ENCODE peak calls at places on chromosomes 5 and 9, in six cellular contexts. J, Y, S, B, V and F are unnamed samples.

GRCh38 chr5:123089971-123090640 is 1.1 kb downstream of the PRDM6 start:
- DNase-seq in S (no peak), V (no peak), B (no peak), Y (no peak), J (no peak), F (no peak)

GRCh38 chr9:88258587-88258986 is 120.3 kb upstream of the SPATA31C2 start:
- DNase-seq in J (no peak), S (no peak), V (no peak), Y (no peak), B (no peak), F (no peak)

GRCh38 chr9:89605181-89606048 is 603 bp downstream of the GADD45G start:
- DNase-seq in Y (peak; percentile 68), B (peak; percentile 56), V (peak; percentile 48), J (peak; percentile 46), S (peak; percentile 78), F (no peak)

GRCh38 chr5:119878712-119879111 is 249.4 kb downstream of the FAM170A start:
- DNase-seq in B (no peak), Y (no peak), V (no peak), S (no peak), J (no peak), F (no peak)

GRCh38 chr5:113161806-113162205 is 185.2 kb downstream of the DCP2 start:
- DNase-seq in Y (no peak), B (no peak), S (no peak), J (no peak), V (peak; percentile 40), F (no peak)

GRCh38 chr9:137240841-137241489 is at the start of gene TUBB4B:
- DNase-seq in V (peak; percentile 100), J (peak; percentile 98), S (peak; percentile 100), B (peak; percentile 100), Y (peak; percentile 99), F (peak; percentile 100)

GRCh38 chr9:109816490-109816889 is 36.5 kb downstream of the PALM2AKAP2 start:
- DNase-seq in S (no peak), B (no peak), J (no peak), Y (no peak), V (no peak), F (no peak)

GRCh38 chr9:73180373-73180772 is 28.7 kb downstream of the ANXA1 start:
- DNase-seq in B (no peak), S (no peak), Y (no peak), V (no peak), J (no peak), F (no peak)

GRCh38 chr5:23257656-23258055 is 249.8 kb upstream of the PRDM9 start:
- DNase-seq in J (no peak), S (no peak), V (no peak), Y (no peak), B (no peak), F (no peak)

GRCh38 chr9:89189215-89189614 is 10.6 kb upstream of the SHC3 start:
- DNase-seq in J (no peak), B (no peak), S (no peak), Y (no peak), V (no peak), F (no peak)

DNA sequence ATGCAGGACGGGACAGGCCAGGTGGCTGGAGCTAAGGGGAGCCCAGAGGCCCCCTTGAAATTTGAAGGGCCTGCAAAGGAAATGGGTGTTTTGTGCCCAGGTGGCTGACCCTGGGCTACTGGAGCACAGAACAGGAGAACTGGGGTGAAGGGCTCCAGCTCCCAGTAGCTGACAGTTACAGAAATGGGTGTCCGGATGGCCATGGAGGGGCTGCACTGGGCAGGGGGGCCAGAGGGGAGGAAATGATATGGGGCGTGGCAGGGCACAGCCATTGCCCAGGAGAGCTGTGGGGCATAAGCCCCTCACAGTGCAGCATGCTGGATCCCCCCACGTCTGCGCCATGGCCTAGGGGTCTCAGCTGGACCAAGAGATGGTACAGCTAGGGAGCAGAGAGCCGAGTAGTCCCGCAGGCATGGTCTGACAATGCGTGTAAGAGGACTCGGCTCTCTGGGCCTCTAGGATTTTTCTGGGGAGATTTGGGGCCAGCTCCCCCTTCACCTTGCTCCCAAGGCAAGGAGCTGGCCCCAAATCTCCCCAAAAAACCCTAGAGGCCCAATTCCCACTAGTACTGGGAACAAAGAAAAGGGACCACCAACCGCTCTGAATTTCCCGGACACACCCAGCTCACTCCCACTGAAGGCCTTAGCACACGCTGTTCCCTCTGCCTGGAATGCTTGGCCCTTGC is 7.9 kb upstream of the CARD19 start:
- DNase-seq in J (no peak), B (no peak), Y (peak; percentile 16), S (no peak), V (peak; percentile 4), F (no peak)
- H3K9me3 ChIP-seq in J (no peaks in the 10 kb centered on the region), B (no peaks in the 10 kb centered on the region), Y (no peaks in the 10 kb centered on the region), S (peaks cover 6% of the 10 kb centered on the region), V (no peaks in the 10 kb centered on the region), F (no peaks in the 10 kb centered on the region)

DNA sequence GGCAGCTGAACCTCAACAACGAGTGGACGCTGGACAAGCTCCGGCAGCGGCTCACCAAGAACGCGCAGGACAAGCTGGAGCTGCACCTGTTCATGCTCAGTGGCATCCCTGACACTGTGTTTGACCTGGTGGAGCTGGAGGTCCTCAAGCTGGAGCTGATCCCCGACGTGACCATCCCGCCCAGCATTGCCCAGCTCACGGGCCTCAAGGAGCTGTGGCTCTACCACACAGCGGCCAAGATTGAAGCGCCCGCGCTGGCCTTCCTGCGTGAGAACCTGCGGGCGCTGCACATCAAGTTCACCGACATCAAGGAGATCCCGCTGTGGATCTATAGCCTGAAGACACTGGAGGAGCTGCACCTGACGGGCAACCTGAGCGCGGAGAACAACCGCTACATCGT is 12.4 kb upstream of the PHYHD1 start:
- DNase-seq in J (no peak), V (no peak), S (no peak), B (no peak), Y (no peak), F (no peak)
- H3K4me3 ChIP-seq in J (no peak overlapping the region), V (no peak overlapping the region), S (no peak overlapping the region), B (no peak overlapping the region), Y (no peak overlapping the region), F (no peak overlapping the region)

DNA sequence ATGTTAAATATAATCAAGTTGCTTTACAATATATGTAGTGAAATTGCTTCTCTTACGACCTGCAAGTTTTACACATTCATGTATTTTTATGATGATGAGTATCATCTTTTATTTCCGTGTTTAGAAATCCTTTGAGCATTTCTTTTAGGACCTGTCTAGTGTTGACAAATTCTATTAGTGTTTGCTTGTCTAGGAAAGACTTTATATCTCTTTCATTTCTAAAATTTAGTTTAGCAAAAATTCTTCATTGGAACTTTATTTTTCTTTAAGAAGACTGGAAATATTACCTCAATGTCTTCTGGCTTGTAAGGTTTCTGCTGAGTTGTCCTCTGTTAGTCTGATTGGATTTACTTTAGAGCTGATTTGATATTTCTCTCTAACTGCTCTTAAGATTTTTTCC is 920.9 kb upstream of the CTNND2 start:
- DNase-seq in V (no peak), B (no peak), Y (no peak), J (no peak), S (no peak), F (no peak)
- H3K9me3 ChIP-seq in V (no peaks in the 10 kb centered on the region), B (peaks cover 16% of the 10 kb centered on the region), Y (peaks cover 5% of the 10 kb centered on the region), J (no peaks in the 10 kb centered on the region), S (peaks cover 11% of the 10 kb centered on the region), F (no peaks in the 10 kb centered on the region)

GRCh38 chr5:50710838-50711237 is 44.4 kb downstream of the PARP8 start:
- DNase-seq in J (no peak), B (no peak), V (no peak), Y (no peak), S (no peak), F (no peak)
- H3K4me3 ChIP-seq in J (peak overlapping the region; percentile 16), B (no peak overlapping the region), V (no peak overlapping the region), Y (no peak overlapping the region), S (no peak overlapping the region), F (no peak overlapping the region)

GRCh38 chr5:180216646-180217171 is 7.7 kb upstream of the RASGEF1C start:
- DNase-seq in J (no peak), Y (no peak), S (no peak), V (no peak), B (no peak), F (no peak)
- H3K9me3 ChIP-seq in J (peaks cover 22% of the 10 kb centered on the region), Y (no peaks in the 10 kb centered on the region), S (peaks cover 31% of the 10 kb centered on the region), V (no peaks in the 10 kb centered on the region), B (no peaks in the 10 kb centered on the region), F (no peaks in the 10 kb centered on the region)

GRCh38 chr9:35687972-35688557 is 1.7 kb downstream of the TPM2 start:
- DNase-seq in J (no peak), S (peak; percentile 87), B (no peak), Y (no peak), V (no peak), F (no peak)
- H3K4me3 ChIP-seq in J (no peak overlapping the region), S (peak overlapping the region; percentile 100), B (no peak overlapping the region), Y (peak overlapping the region; percentile 55), V (no peak overlapping the region), F (no peak overlapping the region)

GRCh38 chr9:119094086-119094485 is 275.1 kb downstream of the BRINP1 start:
- DNase-seq in Y (no peak), V (no peak), S (no peak), B (no peak), J (no peak), F (no peak)
- H3K9me3 ChIP-seq in Y (no peaks in the 10 kb centered on the region), V (no peaks in the 10 kb centered on the region), S (no peaks in the 10 kb centered on the region), B (no peaks in the 10 kb centered on the region), J (no peaks in the 10 kb centered on the region), F (no peaks in the 10 kb centered on the region)

GRCh38 chr5:88663793-88664216 is 219.2 kb downstream of the MEF2C start:
- DNase-seq in B (no peak), Y (no peak), S (no peak), V (no peak), J (no peak), F (no peak)

GRCh38 chr5:88660947-88661869 is 221.8 kb downstream of the MEF2C start:
- DNase-seq in Y (peak; percentile 51), S (peak; percentile 62), V (peak; percentile 93), J (no peak), B (peak; percentile 89), F (no peak)

GRCh38 chr5:88662801-88663360 is 220.1 kb downstream of the MEF2C start:
- DNase-seq in S (no peak), Y (no peak), V (no peak), J (no peak), B (no peak), F (no peak)

GRCh38 chr5:88660326-88660946 is 222.5 kb downstream of the MEF2C start:
- DNase-seq in S (no peak), Y (no peak), V (no peak), J (no peak), B (no peak), F (no peak)

DNA sequence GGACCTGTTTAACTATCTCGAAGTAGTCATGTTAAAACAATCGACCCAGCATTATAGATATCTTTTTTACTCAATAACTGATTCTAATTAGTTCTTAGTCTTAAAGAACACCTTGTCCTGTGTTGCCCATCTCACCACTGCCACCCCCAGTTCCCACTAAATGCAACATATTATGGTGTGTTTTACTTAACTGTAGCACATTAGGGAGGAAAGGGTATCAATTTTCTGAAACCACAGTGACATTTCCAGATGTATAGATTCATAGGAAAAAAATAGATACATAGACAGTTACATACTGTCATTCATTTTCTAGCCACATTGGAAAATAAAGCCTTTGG is 221.1 kb downstream of the MEF2C start:
- DNase-seq in Y (no peak), V (no peak), B (no peak), S (no peak), J (no peak), F (no peak)
- H3K4me3 ChIP-seq in Y (no peak overlapping the region), V (no peak overlapping the region), B (no peak overlapping the region), S (no peak overlapping the region), J (no peak overlapping the region), F (peak overlapping the region; percentile 85)

DNA sequence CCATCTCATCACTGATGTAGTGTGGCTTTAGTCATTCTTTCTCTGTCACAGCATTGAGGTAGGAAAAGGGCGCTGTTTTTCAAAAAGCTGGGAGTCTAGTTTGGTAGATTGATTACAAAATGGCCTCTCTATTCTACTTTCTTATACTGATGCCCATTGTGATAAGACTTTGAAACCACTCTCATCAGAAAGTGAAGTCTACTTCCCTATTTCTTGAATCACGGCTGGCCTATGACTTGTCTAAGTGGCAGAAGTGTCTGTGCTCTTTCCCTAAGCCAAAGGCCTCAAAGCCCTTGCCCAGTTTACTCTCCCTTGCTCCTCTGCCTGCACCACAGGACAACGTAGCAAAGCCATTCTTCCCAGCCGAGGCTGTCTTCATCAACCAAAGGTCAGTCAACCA is 83.0 kb upstream of the IL33 start:
- DNase-seq in S (no peak), B (no peak), Y (no peak), V (no peak), J (no peak), F (no peak)
- H3K9me3 ChIP-seq in S (no peaks in the 10 kb centered on the region), B (no peaks in the 10 kb centered on the region), Y (no peaks in the 10 kb centered on the region), V (no peaks in the 10 kb centered on the region), J (no peaks in the 10 kb centered on the region), F (no peaks in the 10 kb centered on the region)